ENCODE peak calls at places on chromosomes 11 and 22, in five cellular contexts. G, N, W, H and X are unnamed samples.

GRCh38 chr11:120515186-120515723 is 3.7 kb downstream of the GRIK4 start:
- DNase-seq in N (no peak), G (no peak), W (no peak), H (no peak), X (no peak)

GRCh38 chr11:112369374-112369773 is 108.7 kb upstream of the PLET1 start:
- DNase-seq in H (no peak), N (no peak), W (no peak), G (no peak), X (no peak)

GRCh38 chr11:110174645-110175310 is 81.6 kb downstream of the ZC3H12C start:
- DNase-seq in G (no peak), N (no peak), H (no peak), W (no peak), X (no peak)

GRCh38 chr11:57668467-57668890 is 565 bp downstream of the ZDHHC5 start:
- DNase-seq in G (no peak), H (no peak), N (peak; percentile 55), W (peak; percentile 45), X (no peak)

GRCh38 chr11:28743101-28743550 is 634.9 kb downstream of the METTL15 start:
- DNase-seq in G (no peak), N (no peak), W (no peak), H (no peak), X (no peak)

GRCh38 chr11:78045851-78046485 is 17.7 kb upstream of the THRSP start:
- DNase-seq in H (peak; percentile 83), G (peak; percentile 77), N (peak; percentile 85), W (peak; percentile 68), X (no peak)

GRCh38 chr11:121212696-121213567 is 79.6 kb upstream of the SC5D start:
- DNase-seq in G (no peak), N (no peak), H (no peak), W (no peak), X (no peak)

GRCh38 chr11:75565916-75566762 is 4.1 kb downstream of the SERPINH1 start:
- DNase-seq in H (no peak), G (no peak), W (no peak), N (no peak), X (no peak)

GRCh38 chr11:2219318-2220017 is 47.9 kb upstream of the TH start:
- DNase-seq in W (no peak), G (no peak), H (no peak), N (no peak), X (no peak)

GRCh38 chr22:44358723-44359440 is 46.1 kb upstream of the SHISAL1 start:
- DNase-seq in H (no peak), W (no peak), G (no peak), N (no peak), X (no peak)

GRCh38 chr11:131033151-131033651 is 116.9 kb upstream of the SNX19 start:
- DNase-seq in G (no peak), N (no peak), W (no peak), H (no peak), X (no peak)

GRCh38 chr11:71446942-71447688 is 1.1 kb downstream of the DHCR7 start:
- DNase-seq in G (no peak), H (no peak), W (no peak), N (no peak), X (no peak)

GRCh38 chr11:119664063-119664572 is 64.9 kb downstream of the NECTIN1 start:
- DNase-seq in N (no peak), W (no peak), G (peak; percentile 43), H (peak; percentile 70), X (no peak)

GRCh38 chr11:133957926-133958325 is 1.2 kb upstream of the IGSF9B start:
- DNase-seq in G (no peak), H (no peak), N (no peak), W (no peak), X (no peak)

GRCh38 chr11:45926536-45927331 is 4.3 kb downstream of the LARGE2 start:
- DNase-seq in W (no peak), N (no peak), H (no peak), G (no peak), X (no peak)

GRCh38 chr11:36300651-36301050 is 4.6 kb downstream of the PRR5L start:
- DNase-seq in N (no peak), G (peak; percentile 20), W (no peak), H (peak; percentile 15), X (no peak)

GRCh38 chr11:10414659-10415058 is 40.4 kb upstream of the AMPD3 start:
- DNase-seq in H (no peak), W (peak; percentile 40), N (no peak), G (no peak), X (no peak)

GRCh38 chr22:37806409-37807338 is 1.1 kb upstream of the GCAT start:
- DNase-seq in N (no peak), G (no peak), W (no peak), H (no peak), X (no peak)

GRCh38 chr11:75326439-75326810 is 25.0 kb downstream of the ARRB1 start:
- DNase-seq in W (no peak), N (peak; percentile 29), H (no peak), G (no peak), X (no peak)

GRCh38 chr11:12539570-12539969 is 134.7 kb upstream of the TEAD1 start:
- DNase-seq in W (no peak), N (no peak), H (no peak), G (no peak), X (no peak)